ENCODE peak calls at places on chromosomes 13 and 19, in eight cellular contexts. P, A, H, J, O, E, X and L are unnamed samples.

GRCh38 chr13:96252903-96253302 is 163.0 kb downstream of the HS6ST3 start:
- DNase-seq in O (no peak), X (no peak), P (no peak), E (no peak), A (no peak), H (no peak), J (no peak), L (no peak)

GRCh38 chr19:4455742-4456565 is 1.6 kb downstream of the UBXN6 start:
- DNase-seq in J (no peak), P (no peak), E (peak; percentile 98), A (no peak), X (no peak), O (peak; percentile 84), H (peak; percentile 47), L (no peak)

GRCh38 chr19:46902402-46902766 is 41.6 kb downstream of the ARHGAP35 start:
- DNase-seq in A (no peak), E (no peak), O (peak; percentile 31), J (no peak), H (no peak), P (peak; percentile 33), X (no peak), L (no peak)

GRCh38 chr19:3808420-3809143 is 22.4 kb upstream of the MATK start:
- DNase-seq in O (no peak), E (peak; percentile 89), P (peak; percentile 30), A (no peak), J (no peak), H (no peak), X (no peak), L (no peak)

GRCh38 chr19:13164370-13165090 is 14.3 kb downstream of the IER2 start:
- DNase-seq in P (peak; percentile 47), A (peak; percentile 89), X (peak; percentile 99), E (peak; percentile 35), O (peak; percentile 61), J (peak; percentile 70), H (no peak), L (peak; percentile 70)

GRCh38 chr19:16019691-16020448 is 56.4 kb upstream of the TPM4 start:
- DNase-seq in X (no peak), H (no peak), O (no peak), A (no peak), E (no peak), J (no peak), P (no peak), L (no peak)

GRCh38 chr19:33298146-33298911 is 4.0 kb downstream of the CEBPA start:
- DNase-seq in E (no peak), A (no peak), P (peak; percentile 39), H (no peak), J (peak; percentile 91), X (no peak), O (no peak), L (peak; percentile 57)

GRCh38 chr19:55436847-55437246 is 6.3 kb downstream of the SHISA7 start:
- DNase-seq in J (no peak), H (no peak), P (no peak), E (no peak), O (no peak), X (no peak), A (no peak), L (no peak)

DNA sequence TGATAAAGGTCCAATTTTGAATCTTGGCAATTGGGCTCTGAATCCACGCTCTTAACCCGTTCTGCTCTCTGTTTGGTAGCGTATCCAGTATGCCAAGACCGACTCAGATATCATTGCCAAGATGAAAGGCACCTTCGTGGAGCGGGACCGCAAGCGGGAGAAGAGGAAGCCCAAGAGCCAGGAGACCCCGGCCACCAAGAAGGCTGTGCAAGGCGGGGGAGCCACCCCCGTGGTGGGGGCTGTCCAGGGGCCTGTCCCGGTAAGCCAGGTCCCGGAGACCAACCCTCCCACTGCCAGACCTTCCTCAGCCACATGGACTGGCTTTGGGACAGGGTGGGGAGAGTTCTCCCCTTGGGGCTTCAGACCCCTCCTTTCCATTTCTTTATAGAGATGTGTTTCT is 8.3 kb downstream of the SNRPA start:
- DNase-seq in A (no peak), E (no peak), H (no peak), P (no peak), X (no peak), O (no peak), J (no peak), L (no peak)
- H3K4me3 ChIP-seq in A (no peak overlapping the region), E (no peak overlapping the region), H (no peak overlapping the region), P (no peak overlapping the region), X (no peak overlapping the region), O (no peak overlapping the region), J (no peak overlapping the region), L (no peak overlapping the region)

DNA sequence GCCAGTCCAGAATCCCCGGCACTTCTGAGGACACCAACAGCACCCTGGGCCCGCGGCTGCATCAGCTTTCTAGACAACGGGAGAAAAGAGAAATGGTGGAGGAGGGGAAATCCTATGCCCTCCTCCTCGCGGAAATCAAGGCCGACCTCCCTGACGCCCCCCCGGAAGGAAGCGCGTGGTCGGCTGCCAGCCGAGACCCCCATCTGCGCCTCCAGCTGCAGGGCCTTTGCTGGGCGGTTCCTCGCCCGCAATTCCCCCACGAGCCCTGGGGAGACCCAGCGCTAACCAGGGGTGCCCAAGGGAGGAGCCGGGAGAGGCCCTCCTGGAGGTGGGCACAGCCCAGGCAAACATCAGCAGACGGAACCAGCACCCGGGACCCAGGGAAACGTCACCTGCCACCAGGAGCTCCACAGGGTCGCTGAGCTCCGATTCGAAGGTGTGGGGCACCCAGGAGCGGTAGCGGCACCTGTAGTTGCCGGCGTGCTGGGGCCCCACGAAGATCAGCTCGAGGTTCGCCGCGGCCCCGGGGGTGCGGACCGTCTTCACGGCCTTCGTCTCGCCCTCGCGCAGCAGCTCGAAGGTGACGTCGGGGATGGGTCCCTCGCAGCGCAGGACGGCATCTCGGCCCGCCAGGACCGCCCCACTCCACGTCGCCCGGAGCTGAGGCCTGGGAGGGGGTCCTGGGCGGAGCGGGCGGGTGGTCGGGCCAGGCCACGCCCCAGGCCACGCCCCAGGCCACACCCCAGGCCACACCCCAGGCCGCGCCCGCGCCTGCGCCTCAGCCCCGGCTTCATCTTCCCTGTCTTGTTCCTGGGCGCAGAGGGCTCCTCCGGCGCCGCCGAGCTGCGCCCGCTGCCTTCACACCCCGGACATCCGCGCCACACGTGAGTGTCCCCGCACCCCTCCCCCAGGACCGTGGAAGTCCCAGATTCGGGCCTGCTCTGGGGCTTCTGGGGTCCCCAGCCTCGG is 6.0 kb downstream of the A1BG start:
- DNase-seq in J (no peak), X (no peak), H (peak; percentile 15), P (peak; percentile 54), O (peak; percentile 63), E (peak; percentile 27), A (peak; percentile 25), L (peak; percentile 66)
- TF ChIP-seq POLR2A in J (peak; percentile 23), X (peak; percentile 35), H (peak; percentile 14), P (no peak), O (no peak), E (no peak), A (no peak), L (no peak)

GRCh38 chr13:40119852-40120251 is 464.4 kb downstream of the COG6 start:
- DNase-seq in J (no peak), A (no peak), P (no peak), E (no peak), H (no peak), X (no peak), O (no peak), L (no peak)

GRCh38 chr13:40120288-40120687 is 464.8 kb downstream of the COG6 start:
- DNase-seq in E (no peak), O (no peak), P (no peak), J (no peak), A (no peak), H (no peak), X (no peak), L (no peak)

GRCh38 chr13:40118337-40118736 is 462.9 kb downstream of the COG6 start:
- DNase-seq in A (no peak), E (no peak), X (no peak), P (no peak), O (no peak), J (no peak), H (no peak), L (no peak)

GRCh38 chr13:40121711-40122110 is 466.2 kb downstream of the COG6 start:
- DNase-seq in O (no peak), X (no peak), H (no peak), J (no peak), P (no peak), E (no peak), A (no peak), L (no peak)

DNA sequence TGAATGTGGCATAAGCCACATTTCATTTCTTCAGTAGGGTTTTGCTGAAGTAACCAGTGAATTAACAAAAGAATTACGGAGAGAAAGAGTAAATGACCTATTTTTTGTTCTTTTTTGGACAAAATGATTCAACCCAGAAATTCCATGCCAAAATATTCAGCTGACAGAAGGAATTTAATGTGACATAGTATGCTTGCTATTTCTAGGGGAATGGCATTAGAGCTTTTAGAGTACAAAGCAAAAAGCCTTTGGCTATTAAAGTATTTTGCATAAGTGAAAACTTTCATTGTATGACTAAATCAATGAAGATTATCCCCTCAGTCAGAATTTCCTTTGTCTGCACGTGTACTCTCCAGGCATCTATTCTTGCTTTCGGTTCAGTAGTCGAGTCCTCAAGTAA is 465.3 kb downstream of the COG6 start:
- DNase-seq in A (no peak), X (no peak), J (no peak), E (no peak), O (no peak), P (no peak), H (no peak), L (no peak)
- H3K4me3 ChIP-seq in A (no peak overlapping the region), X (no peak overlapping the region), J (no peak overlapping the region), E (no peak overlapping the region), O (no peak overlapping the region), P (no peak overlapping the region), H (no peak overlapping the region), L (no peak overlapping the region)

GRCh38 chr19:6482343-6482686 is 728 bp upstream of the DENND1C start:
- DNase-seq in E (no peak), P (no peak), A (no peak), J (no peak), H (no peak), X (no peak), O (no peak), L (no peak)

GRCh38 chr19:6479836-6480398 is 1.7 kb downstream of the DENND1C start:
- DNase-seq in O (no peak), P (no peak), X (no peak), H (no peak), A (no peak), J (no peak), E (no peak), L (no peak)

GRCh38 chr19:6478815-6479214 is 2.8 kb downstream of the DENND1C start:
- DNase-seq in A (no peak), X (no peak), P (no peak), O (no peak), H (no peak), E (no peak), J (no peak), L (no peak)

GRCh38 chr19:6481541-6482342 is at the start of gene DENND1C:
- DNase-seq in H (peak; percentile 11), A (peak; percentile 12), J (peak; percentile 64), X (no peak), O (no peak), E (no peak), P (peak; percentile 52), L (peak; percentile 91)

DNA sequence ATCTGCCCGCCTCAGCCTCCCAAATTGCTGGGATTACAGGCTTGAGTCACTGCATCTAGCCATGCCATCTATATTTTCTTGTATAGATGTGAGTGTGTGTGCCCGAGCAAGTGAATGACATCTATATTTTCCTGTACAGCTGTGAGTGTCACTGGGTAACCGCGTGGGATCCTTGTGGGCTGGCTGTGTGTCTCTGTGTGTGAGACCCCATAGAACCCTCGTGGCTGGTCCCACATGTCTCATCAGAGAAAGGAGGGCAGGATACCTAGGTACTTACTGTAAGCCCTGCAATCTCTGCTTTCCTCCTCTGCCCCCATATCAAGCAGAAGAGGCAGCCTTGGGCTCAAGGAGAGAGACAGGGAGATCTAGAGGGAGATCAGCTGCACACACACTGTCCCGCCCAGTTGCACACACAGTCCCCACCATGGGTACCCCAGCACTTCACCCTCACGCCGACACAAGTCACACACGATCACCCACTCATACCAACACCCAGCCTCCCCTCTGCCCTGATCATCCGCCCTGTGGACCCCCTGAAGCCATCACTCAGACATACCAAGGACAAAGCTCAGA is 658 bp downstream of the DENND1C start:
- DNase-seq in A (no peak), H (no peak), E (no peak), O (no peak), P (no peak), J (no peak), X (no peak), L (no peak)
- TF ChIP-seq POLR2A in A (no peak), H (no peak), E (no peak), O (no peak), P (no peak), J (no peak), X (no peak), L (no peak)